ENCODE peak calls at places on chromosomes 2 and 18, in six cellular contexts. One of them, this sample, is unnamed.

GRCh38 chr2:23367760-23368159 is 17.2 kb upstream of the KLHL29 start:
- DNase-seq in left ventricle myocardium inferior: no peak
- DNase-seq in astrocyte of the spinal cord: no peak
- DNase-seq in BJ: no peak
- DNase-seq in OCI-LY7: no peak
- DNase-seq in cardiac fibroblast: peak; percentile 74
- DNase-seq in this sample: no peak

GRCh38 chr2:205361272-205361671 is 321.0 kb upstream of the NRP2 start:
- DNase-seq in left ventricle myocardium inferior: no peak
- DNase-seq in astrocyte of the spinal cord: no peak
- DNase-seq in BJ: no peak
- DNase-seq in OCI-LY7: no peak
- DNase-seq in cardiac fibroblast: peak; percentile 53
- DNase-seq in this sample: no peak

GRCh38 chr18:74899554-74899953 is 301.9 kb downstream of the ZNF407 start:
- DNase-seq in left ventricle myocardium inferior: peak; percentile 22
- DNase-seq in astrocyte of the spinal cord: peak; percentile 20
- DNase-seq in BJ: no peak
- DNase-seq in OCI-LY7: no peak
- DNase-seq in cardiac fibroblast: peak; percentile 17
- DNase-seq in this sample: peak; percentile 23

GRCh38 chr18:75207298-75208054 is 1.5 kb downstream of the PTGR3 start:
- DNase-seq in left ventricle myocardium inferior: no peak
- DNase-seq in astrocyte of the spinal cord: peak; percentile 64
- DNase-seq in BJ: no peak
- DNase-seq in OCI-LY7: no peak
- DNase-seq in cardiac fibroblast: peak; percentile 50
- DNase-seq in this sample: no peak

GRCh38 chr2:99431587-99432275 is 58.1 kb downstream of the REV1 start:
- DNase-seq in left ventricle myocardium inferior: no peak
- DNase-seq in astrocyte of the spinal cord: no peak
- DNase-seq in BJ: no peak
- DNase-seq in OCI-LY7: no peak
- DNase-seq in cardiac fibroblast: no peak
- DNase-seq in this sample: no peak

GRCh38 chr2:233422050-233422639 is 67.9 kb downstream of the DGKD start:
- DNase-seq in left ventricle myocardium inferior: no peak
- DNase-seq in astrocyte of the spinal cord: no peak
- DNase-seq in BJ: no peak
- DNase-seq in OCI-LY7: peak; percentile 83
- DNase-seq in cardiac fibroblast: no peak
- DNase-seq in this sample: peak; percentile 59

GRCh38 chr2:72993585-72994280 is 76.4 kb downstream of the EMX1 start:
- DNase-seq in left ventricle myocardium inferior: no peak
- DNase-seq in astrocyte of the spinal cord: no peak
- DNase-seq in BJ: no peak
- DNase-seq in OCI-LY7: no peak
- DNase-seq in cardiac fibroblast: no peak
- DNase-seq in this sample: no peak

GRCh38 chr2:122136071-122136470 is 380.6 kb downstream of the TSN start:
- DNase-seq in left ventricle myocardium inferior: no peak
- DNase-seq in astrocyte of the spinal cord: no peak
- DNase-seq in BJ: no peak
- DNase-seq in OCI-LY7: peak; percentile 57
- DNase-seq in cardiac fibroblast: peak; percentile 55
- DNase-seq in this sample: peak; percentile 71

GRCh38 chr2:10717630-10718029 is 3.8 kb upstream of the ATP6V1C2 start:
- DNase-seq in left ventricle myocardium inferior: no peak
- DNase-seq in astrocyte of the spinal cord: peak; percentile 58
- DNase-seq in BJ: peak; percentile 35
- DNase-seq in OCI-LY7: no peak
- DNase-seq in cardiac fibroblast: peak; percentile 76
- DNase-seq in this sample: peak; percentile 72

GRCh38 chr2:223735659-223736244 is 101.6 kb downstream of the AP1S3 start:
- DNase-seq in left ventricle myocardium inferior: no peak
- DNase-seq in astrocyte of the spinal cord: peak; percentile 80
- DNase-seq in BJ: peak; percentile 74
- DNase-seq in OCI-LY7: no peak
- DNase-seq in cardiac fibroblast: peak; percentile 96
- DNase-seq in this sample: no peak
- TF ChIP-seq CTCF in left ventricle myocardium inferior: no peak
- TF ChIP-seq CTCF in astrocyte of the spinal cord: no peak
- TF ChIP-seq CTCF in BJ: no peak
- TF ChIP-seq CTCF in OCI-LY7: no peak
- TF ChIP-seq CTCF in cardiac fibroblast: no peak
- TF ChIP-seq CTCF in this sample: no peak

GRCh38 chr2:120973196-120973595 is 237.5 kb downstream of the GLI2 start:
- DNase-seq in left ventricle myocardium inferior: no peak
- DNase-seq in astrocyte of the spinal cord: no peak
- DNase-seq in BJ: no peak
- DNase-seq in OCI-LY7: no peak
- DNase-seq in cardiac fibroblast: no peak
- DNase-seq in this sample: no peak

GRCh38 chr2:120974950-120975349 is 239.3 kb downstream of the GLI2 start:
- DNase-seq in left ventricle myocardium inferior: no peak
- DNase-seq in astrocyte of the spinal cord: no peak
- DNase-seq in BJ: no peak
- DNase-seq in OCI-LY7: no peak
- DNase-seq in cardiac fibroblast: no peak
- DNase-seq in this sample: no peak

GRCh38 chr2:120971866-120972265 is 236.2 kb downstream of the GLI2 start:
- DNase-seq in left ventricle myocardium inferior: no peak
- DNase-seq in astrocyte of the spinal cord: no peak
- DNase-seq in BJ: no peak
- DNase-seq in OCI-LY7: no peak
- DNase-seq in cardiac fibroblast: no peak
- DNase-seq in this sample: no peak

GRCh38 chr2:120969613-120970355 is 234.1 kb downstream of the GLI2 start:
- DNase-seq in left ventricle myocardium inferior: no peak
- DNase-seq in astrocyte of the spinal cord: no peak
- DNase-seq in BJ: no peak
- DNase-seq in OCI-LY7: no peak
- DNase-seq in cardiac fibroblast: no peak
- DNase-seq in this sample: no peak

GRCh38 chr2:120972286-120972685 is 236.6 kb downstream of the GLI2 start:
- DNase-seq in left ventricle myocardium inferior: no peak
- DNase-seq in astrocyte of the spinal cord: no peak
- DNase-seq in BJ: no peak
- DNase-seq in OCI-LY7: no peak
- DNase-seq in cardiac fibroblast: no peak
- DNase-seq in this sample: no peak
- H3K4me3 ChIP-seq in left ventricle myocardium inferior: no peak overlapping the region
- H3K4me3 ChIP-seq in astrocyte of the spinal cord: no peak overlapping the region
- H3K4me3 ChIP-seq in BJ: no peak overlapping the region
- H3K4me3 ChIP-seq in OCI-LY7: no peak overlapping the region
- H3K4me3 ChIP-seq in cardiac fibroblast: no peak overlapping the region
- H3K4me3 ChIP-seq in this sample: no peak overlapping the region

DNA sequence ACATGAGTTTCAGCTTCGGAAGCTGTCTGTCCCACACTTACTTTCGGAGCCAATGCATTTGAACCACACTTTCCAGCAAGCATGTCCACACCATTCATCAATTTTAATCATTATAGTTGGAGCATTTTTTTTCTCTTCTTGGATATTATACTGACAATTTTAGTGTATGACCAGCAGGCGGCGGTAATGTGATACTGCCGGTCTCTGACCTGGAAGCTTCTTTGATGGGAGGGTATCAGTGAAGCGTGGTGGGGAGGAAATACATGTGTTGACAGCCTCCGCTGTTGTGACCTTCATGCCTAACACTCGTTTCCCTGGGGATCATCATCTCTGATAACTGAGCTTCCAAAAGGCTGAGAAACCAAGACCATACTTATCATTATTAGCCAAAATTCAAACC is 231.7 kb downstream of the GBX2 start:
- DNase-seq in left ventricle myocardium inferior: no peak
- DNase-seq in astrocyte of the spinal cord: no peak
- DNase-seq in BJ: no peak
- DNase-seq in OCI-LY7: no peak
- DNase-seq in cardiac fibroblast: peak; percentile 25
- DNase-seq in this sample: no peak
- TF ChIP-seq CTCF in left ventricle myocardium inferior: peak; percentile 25
- TF ChIP-seq CTCF in astrocyte of the spinal cord: peak; percentile 41
- TF ChIP-seq CTCF in BJ: peak; percentile 27
- TF ChIP-seq CTCF in OCI-LY7: peak; percentile 62
- TF ChIP-seq CTCF in cardiac fibroblast: peak; percentile 50
- TF ChIP-seq CTCF in this sample: peak; percentile 48

GRCh38 chr18:3653859-3654441 is 204.0 kb downstream of the TGIF1 start:
- DNase-seq in left ventricle myocardium inferior: no peak
- DNase-seq in astrocyte of the spinal cord: no peak
- DNase-seq in BJ: no peak
- DNase-seq in OCI-LY7: no peak
- DNase-seq in cardiac fibroblast: no peak
- DNase-seq in this sample: no peak
- H3K4me3 ChIP-seq in left ventricle myocardium inferior: no peak overlapping the region
- H3K4me3 ChIP-seq in astrocyte of the spinal cord: no peak overlapping the region
- H3K4me3 ChIP-seq in BJ: no peak overlapping the region
- H3K4me3 ChIP-seq in OCI-LY7: no peak overlapping the region
- H3K4me3 ChIP-seq in cardiac fibroblast: no peak overlapping the region
- H3K4me3 ChIP-seq in this sample: no peak overlapping the region

GRCh38 chr18:39966275-39966674 is 1988.8 kb upstream of the PIK3C3 start:
- DNase-seq in left ventricle myocardium inferior: no peak
- DNase-seq in astrocyte of the spinal cord: no peak
- DNase-seq in BJ: no peak
- DNase-seq in OCI-LY7: no peak
- DNase-seq in cardiac fibroblast: no peak
- DNase-seq in this sample: peak; percentile 11
- TF ChIP-seq CTCF in left ventricle myocardium inferior: no peak
- TF ChIP-seq CTCF in astrocyte of the spinal cord: peak; percentile 32
- TF ChIP-seq CTCF in BJ: peak; percentile 33
- TF ChIP-seq CTCF in OCI-LY7: no peak
- TF ChIP-seq CTCF in cardiac fibroblast: peak; percentile 26
- TF ChIP-seq CTCF in this sample: peak; percentile 41

GRCh38 chr2:238846503-238847431 is 1.1 kb upstream of the TWIST2 start:
- DNase-seq in left ventricle myocardium inferior: no peak
- DNase-seq in astrocyte of the spinal cord: peak; percentile 48
- DNase-seq in BJ: no peak
- DNase-seq in OCI-LY7: no peak
- DNase-seq in cardiac fibroblast: peak; percentile 38
- DNase-seq in this sample: no peak
- H3K4me3 ChIP-seq in left ventricle myocardium inferior: peak overlapping the region; percentile 67
- H3K4me3 ChIP-seq in astrocyte of the spinal cord: peak overlapping the region; percentile 75
- H3K4me3 ChIP-seq in BJ: peak overlapping the region; percentile 76
- H3K4me3 ChIP-seq in OCI-LY7: no peak overlapping the region
- H3K4me3 ChIP-seq in cardiac fibroblast: peak overlapping the region; percentile 70
- H3K4me3 ChIP-seq in this sample: peak overlapping the region; percentile 40

GRCh38 chr2:83640506-83640905 is 818.6 kb downstream of the SUCLG1 start:
- DNase-seq in left ventricle myocardium inferior: no peak
- DNase-seq in astrocyte of the spinal cord: no peak
- DNase-seq in BJ: no peak
- DNase-seq in OCI-LY7: no peak
- DNase-seq in cardiac fibroblast: no peak
- DNase-seq in this sample: no peak
- TF ChIP-seq CTCF in left ventricle myocardium inferior: no peak
- TF ChIP-seq CTCF in astrocyte of the spinal cord: no peak
- TF ChIP-seq CTCF in BJ: no peak
- TF ChIP-seq CTCF in OCI-LY7: no peak
- TF ChIP-seq CTCF in cardiac fibroblast: no peak
- TF ChIP-seq CTCF in this sample: no peak

DNA sequence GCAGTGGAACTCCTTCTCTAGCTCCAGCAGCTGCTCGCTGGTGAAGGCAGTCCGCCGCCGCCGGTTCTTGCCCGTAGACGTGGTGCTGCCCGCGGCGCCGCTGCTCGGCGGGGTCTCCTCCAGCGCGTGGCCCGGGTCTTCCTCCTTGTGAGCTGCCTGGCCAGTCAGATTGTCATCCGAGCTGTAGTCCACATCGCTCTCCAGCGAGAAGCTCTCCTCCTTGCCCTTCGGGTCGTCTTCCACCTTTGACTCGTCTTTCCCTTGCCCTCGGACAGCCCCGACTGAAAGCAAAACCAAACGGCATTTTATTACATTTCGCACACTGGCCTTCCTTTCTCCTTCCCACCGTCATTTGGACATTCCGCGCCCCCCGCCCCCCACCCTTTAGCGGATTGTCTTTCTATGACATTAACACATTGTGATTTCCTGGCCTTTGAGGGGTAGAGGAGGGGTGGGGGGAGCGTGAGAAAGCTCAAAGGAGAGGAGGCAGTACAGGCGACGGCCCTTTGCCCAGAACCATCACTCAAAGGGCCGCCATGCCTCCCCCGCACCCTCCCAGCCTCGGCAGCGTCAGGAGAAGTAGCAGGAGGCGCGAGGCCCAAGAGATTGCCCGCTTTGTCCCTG is 1.9 kb downstream of the GBX2 start:
- DNase-seq in left ventricle myocardium inferior: no peak
- DNase-seq in astrocyte of the spinal cord: no peak
- DNase-seq in BJ: no peak
- DNase-seq in OCI-LY7: no peak
- DNase-seq in cardiac fibroblast: no peak
- DNase-seq in this sample: no peak
- H3K4me3 ChIP-seq in left ventricle myocardium inferior: peak overlapping the region; percentile 59
- H3K4me3 ChIP-seq in astrocyte of the spinal cord: peak overlapping the region; percentile 33
- H3K4me3 ChIP-seq in BJ: no peak overlapping the region
- H3K4me3 ChIP-seq in OCI-LY7: no peak overlapping the region
- H3K4me3 ChIP-seq in cardiac fibroblast: peak overlapping the region; percentile 23
- H3K4me3 ChIP-seq in this sample: peak overlapping the region; percentile 37